ENCODE peak calls at places on chromosome 7, in ten cellular contexts. B, S, L, O, X, P, Z, I, E and C are unnamed samples.

GRCh38 chr7:27933691-27934565 is 194.0 kb downstream of the TAX1BP1 start:
- DNase-seq in E (peak), L (no peak), B (peak), X (no peak), Z (no peak), I (no peak), S (no peak), O (no peak), P (no peak), C (no peak)

GRCh38 chr7:28328161-28328560 is 84.2 kb upstream of the CREB5 start:
- DNase-seq in X (no peak), L (no peak), S (no peak), E (no peak), O (no peak), P (no peak), I (no peak), B (no peak), Z (no peak), C (no peak)

GRCh38 chr7:77433901-77434300 is 17.8 kb upstream of the GSAP start:
- DNase-seq in O (no peak), Z (no peak), S (no peak), P (no peak), E (no peak), X (no peak), B (no peak), I (no peak), L (no peak), C (no peak)

GRCh38 chr7:150941983-150942590 is 36.0 kb downstream of the KCNH2 start:
- DNase-seq in X (peak), P (no peak), S (no peak), L (no peak), E (no peak), O (peak), B (peak), I (no peak), Z (no peak), C (no peak)

GRCh38 chr7:47866120-47866519 is 82.1 kb downstream of the PKD1L1 start:
- DNase-seq in X (no peak), B (no peak), L (no peak), Z (peak), O (no peak), S (no peak), P (no peak), E (no peak), I (no peak), C (no peak)

GRCh38 chr7:84085147-84085546 is 109.4 kb downstream of the SEMA3A start:
- DNase-seq in L (no peak), S (no peak), I (no peak), B (no peak), O (no peak), E (no peak), X (no peak), P (no peak), Z (peak), C (no peak)

GRCh38 chr7:4682621-4683042 is 537 bp downstream of the FOXK1 start:
- DNase-seq in B (peak), I (no peak), Z (peak), X (peak), E (no peak), P (peak), L (no peak), O (peak), S (peak), C (no peak)

GRCh38 chr7:40884226-40884625 is 749.4 kb downstream of the SUGCT start:
- DNase-seq in B (no peak), E (no peak), Z (no peak), O (no peak), L (no peak), X (no peak), S (no peak), I (no peak), P (no peak), C (no peak)

GRCh38 chr7:156932006-156932405 is 17.5 kb upstream of the NOM1 start:
- DNase-seq in L (no peak), Z (no peak), E (no peak), P (peak), X (no peak), S (no peak), O (no peak), B (no peak), I (no peak), C (no peak)

GRCh38 chr7:110809832-110810231 is 281.1 kb upstream of the LRRN3 start:
- DNase-seq in O (no peak), P (no peak), L (no peak), E (no peak), B (no peak), X (no peak), Z (no peak), I (no peak), S (no peak), C (no peak)

GRCh38 chr7:134842901-134843300 is 63.5 kb downstream of the CALD1 start:
- DNase-seq in Z (no peak), B (no peak), I (no peak), P (no peak), S (no peak), X (no peak), L (no peak), O (no peak), E (no peak), C (no peak)

GRCh38 chr7:157941210-157941609 is 604.4 kb downstream of the DNAJB6 start:
- DNase-seq in X (no peak), I (no peak), L (no peak), E (no peak), P (no peak), S (no peak), B (no peak), Z (no peak), O (no peak), C (no peak)

GRCh38 chr7:157940497-157940896 is 603.7 kb downstream of the DNAJB6 start:
- DNase-seq in Z (no peak), E (no peak), O (no peak), L (no peak), X (no peak), I (no peak), P (no peak), S (no peak), B (no peak), C (no peak)

GRCh38 chr7:157936976-157937375 is 600.2 kb downstream of the DNAJB6 start:
- DNase-seq in P (no peak), S (no peak), E (no peak), Z (no peak), B (no peak), O (no peak), I (no peak), L (no peak), X (no peak), C (no peak)

GRCh38 chr7:157938211-157938610 is 601.4 kb downstream of the DNAJB6 start:
- DNase-seq in O (no peak), X (no peak), L (no peak), P (no peak), S (no peak), E (no peak), I (no peak), Z (no peak), B (no peak), C (no peak)

DNA sequence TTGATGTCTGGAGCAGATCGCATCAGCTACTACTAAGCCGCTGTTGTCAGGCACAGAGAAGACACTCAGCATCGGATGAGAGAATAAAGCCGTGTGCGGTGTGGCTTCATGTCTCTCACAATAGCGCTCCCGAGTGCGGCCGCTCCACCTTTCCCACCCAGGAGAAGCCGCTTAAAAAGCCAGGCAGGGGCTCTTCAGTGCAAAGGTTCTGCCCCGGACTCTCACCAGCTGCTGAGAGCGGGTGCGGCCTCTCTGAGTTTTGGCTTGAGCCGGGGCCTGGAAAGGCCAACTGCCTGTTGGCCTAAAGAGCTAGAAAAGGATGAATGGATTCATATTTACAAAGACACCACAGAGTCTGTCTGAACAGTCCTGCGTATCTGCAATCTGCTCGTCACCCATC is 600.6 kb downstream of the DNAJB6 start:
- DNase-seq in L (no peak), B (no peak), S (no peak), X (no peak), P (no peak), I (no peak), O (no peak), E (no peak), Z (no peak), C (no peak)
- TF ChIP-seq CTCF in L (no peak), B (no peak), S (no peak), X (no peak), P (no peak), I (no peak), O (no peak), E (no peak), Z (no peak), C (no peak)

DNA sequence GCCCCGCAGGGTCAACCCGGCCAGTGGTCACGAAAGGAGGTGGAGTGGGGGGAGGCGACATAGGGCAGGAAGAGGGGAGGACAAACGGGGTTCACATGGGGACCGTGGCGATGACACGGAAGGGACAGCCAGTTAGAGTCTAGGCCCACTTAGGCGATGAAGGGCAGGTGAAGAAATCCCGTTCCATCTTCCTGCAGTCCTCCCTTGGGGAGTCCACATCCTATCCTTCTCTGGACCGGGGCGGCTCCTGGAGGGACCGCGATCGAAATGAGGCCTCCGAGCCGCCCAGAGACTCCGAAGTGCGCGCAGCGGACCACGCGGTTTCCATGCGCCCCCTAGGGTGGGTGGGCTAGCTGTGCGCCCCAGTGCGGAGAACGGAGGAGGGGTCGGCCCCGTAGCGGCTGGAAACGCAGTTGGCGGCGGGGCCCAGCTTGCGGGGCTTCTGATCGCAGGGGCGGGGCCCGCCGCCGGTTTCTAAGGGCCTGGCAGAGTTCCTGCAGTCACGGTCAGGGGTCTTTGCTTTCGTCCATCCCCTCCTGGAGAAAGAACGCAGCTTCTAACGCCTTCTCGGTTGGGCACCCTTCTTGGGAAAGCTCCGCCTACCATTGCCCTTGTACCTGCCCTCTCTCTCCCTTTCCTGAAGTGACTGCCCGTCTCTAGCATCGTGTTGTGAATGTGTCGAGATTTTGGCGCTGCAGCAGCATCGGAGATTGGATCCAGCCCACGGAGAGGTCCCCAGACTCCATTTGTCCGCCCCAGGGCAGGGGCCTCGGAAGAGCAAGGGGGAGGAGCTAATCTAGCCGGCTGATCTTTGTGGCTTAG is 17.9 kb upstream of the TMEM225B start:
- DNase-seq in I (no peak), E (peak), L (peak), P (no peak), O (peak), X (peak), Z (peak), S (peak), B (peak), C (no peak)
- TF ChIP-seq CTCF in I (peak), E (peak), L (peak), P (peak), O (peak), X (peak), Z (peak), S (peak), B (no peak), C (peak)

DNA sequence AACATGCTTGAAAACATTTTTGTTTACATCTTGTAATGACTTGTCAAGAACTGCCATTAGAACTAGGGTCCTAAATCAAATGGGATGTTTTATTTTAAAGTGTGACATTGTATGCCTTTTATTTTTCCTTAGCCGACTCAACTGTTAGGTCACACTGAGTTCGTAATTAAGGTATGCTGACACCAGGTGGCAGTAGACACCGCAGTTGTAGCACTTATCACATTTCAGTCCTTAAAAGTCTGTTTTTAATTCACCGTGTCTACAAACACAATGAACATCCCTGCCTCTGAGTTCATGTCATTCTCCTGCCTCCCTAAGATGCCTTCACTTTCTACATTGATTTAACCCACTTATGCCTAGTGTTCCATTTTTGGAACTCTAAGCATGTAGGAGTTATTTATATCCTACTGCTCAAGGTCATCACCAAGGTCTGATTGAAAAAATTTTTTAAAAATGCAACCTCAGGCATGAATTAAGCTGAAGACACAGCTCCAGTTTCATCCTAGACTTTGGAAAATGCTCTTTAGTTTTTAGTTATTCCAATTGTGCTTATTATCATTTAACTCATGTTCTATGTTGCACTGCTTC is 186.1 kb downstream of the BMPER start:
- DNase-seq in S (peak), L (no peak), O (peak), I (no peak), E (peak), X (peak), Z (peak), P (peak), B (peak), C (no peak)
- TF ChIP-seq CTCF in S (peak), L (peak), O (peak), I (no peak), E (peak), X (peak), Z (peak), P (peak), B (peak), C (peak)

GRCh38 chr7:111853231-111853990 is 291.1 kb upstream of the IMMP2L start:
- DNase-seq in X (no peak), P (no peak), E (peak), S (no peak), B (peak), Z (no peak), I (no peak), O (peak), L (no peak), C (no peak)
- TF ChIP-seq CTCF in X (no peak), P (no peak), E (peak), S (no peak), B (peak), Z (peak), I (no peak), O (peak), L (no peak), C (peak)

DNA sequence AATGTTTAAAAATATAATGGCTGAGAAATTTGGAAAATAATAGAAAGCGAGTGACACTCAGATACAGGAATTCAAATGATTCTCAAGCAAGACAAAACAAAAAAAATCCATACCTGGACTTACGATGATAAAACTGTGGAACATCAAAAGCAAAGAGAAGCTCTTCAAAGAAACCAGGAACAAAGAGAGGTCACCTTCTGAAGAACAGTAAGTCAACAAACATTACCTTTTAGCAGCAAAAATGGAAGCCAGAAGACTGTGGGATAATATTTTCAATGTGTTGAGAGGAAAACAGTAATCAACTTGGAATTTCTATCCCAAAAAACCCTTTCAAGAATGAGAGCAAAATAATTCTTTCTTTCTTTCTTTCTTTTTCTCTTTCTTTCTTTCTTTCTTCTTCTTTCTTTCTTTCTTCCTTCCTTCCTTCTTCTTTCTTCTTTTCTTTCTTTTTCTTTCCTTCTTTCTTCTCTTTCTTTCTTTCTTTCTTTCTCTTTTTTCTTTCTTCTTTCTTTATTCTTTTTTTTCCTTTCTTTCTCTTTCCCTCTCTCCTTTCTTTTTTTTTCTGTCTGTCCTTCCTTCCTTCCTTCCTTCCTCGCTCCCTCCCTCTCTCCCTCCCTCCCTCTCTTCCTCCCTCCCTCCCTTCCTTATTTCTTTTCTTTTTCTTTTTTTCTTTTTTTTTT is 1.8 kb upstream of the CPA5 start:
- DNase-seq in O (no peak), I (no peak), E (no peak), L (no peak), X (no peak), P (no peak), B (no peak), S (no peak), Z (no peak), C (no peak)
- TF ChIP-seq CTCF in O (no peak), I (no peak), E (no peak), L (no peak), X (no peak), P (no peak), B (no peak), S (no peak), Z (no peak), C (no peak)

DNA sequence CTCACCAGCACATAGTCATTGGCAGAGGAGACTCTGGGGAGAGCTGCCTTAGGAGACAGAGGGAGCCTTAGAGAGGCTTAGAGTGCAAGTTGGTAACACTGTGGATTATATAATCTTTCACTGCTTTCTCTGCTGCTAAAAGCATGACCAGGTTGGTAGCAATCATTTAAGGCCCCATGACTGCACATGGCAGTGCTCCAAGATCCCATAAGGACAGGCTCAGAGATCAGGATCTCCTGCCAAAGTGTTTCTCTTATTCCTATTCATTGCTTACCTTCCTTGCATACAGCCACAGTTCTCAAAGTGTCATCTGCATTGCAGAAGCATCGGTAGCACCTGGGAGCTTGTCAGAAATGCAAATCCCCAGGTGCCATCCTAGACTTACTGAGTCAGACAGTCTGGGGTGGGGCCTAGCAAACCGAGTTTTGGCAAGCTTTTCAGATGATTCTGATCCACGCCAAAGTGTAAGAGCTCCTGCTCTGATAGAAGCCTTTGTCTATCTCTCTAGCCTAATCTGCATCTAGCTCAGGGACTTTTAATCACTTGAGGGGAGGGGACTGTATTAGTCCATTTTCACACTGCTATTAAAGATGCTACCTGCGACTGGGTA is 489.0 kb upstream of the AUTS2 start:
- DNase-seq in B (no peak), Z (no peak), E (no peak), I (no peak), P (no peak), S (no peak), L (no peak), O (no peak), X (no peak), C (no peak)
- TF ChIP-seq CTCF in B (no peak), Z (no peak), E (no peak), I (no peak), P (no peak), S (no peak), L (no peak), O (no peak), X (no peak), C (no peak)

DNA sequence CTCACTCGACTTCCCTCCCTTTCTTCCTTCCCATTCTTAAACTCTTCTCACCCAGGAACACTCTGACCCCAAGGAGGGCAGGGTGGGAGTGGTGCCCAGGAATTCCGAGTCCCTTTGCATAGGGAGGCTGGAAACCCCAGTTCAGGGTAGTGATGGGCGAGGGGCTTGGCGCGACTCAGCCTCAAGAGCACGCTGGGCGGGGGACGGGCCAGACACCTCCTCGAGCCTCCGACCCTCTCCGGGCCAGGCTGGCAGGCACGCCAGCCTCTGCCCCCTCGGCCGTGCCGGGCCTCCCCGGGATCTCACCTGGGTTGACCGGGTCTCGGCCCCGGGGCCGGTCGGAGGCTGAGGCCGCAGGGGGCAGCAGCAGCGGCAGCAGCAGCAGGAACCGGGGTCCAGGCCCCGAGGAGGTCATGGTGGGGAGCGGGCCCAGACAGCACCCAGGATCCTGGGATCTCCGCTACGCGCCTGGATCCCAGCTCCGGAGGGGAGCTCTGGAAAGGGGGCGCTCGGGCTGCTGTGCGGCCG is 457 bp downstream of the PLOD3 start:
- DNase-seq in I (no peak), L (no peak), B (no peak), X (no peak), S (peak), Z (no peak), O (no peak), E (peak), P (no peak), C (no peak)
- TF ChIP-seq CTCF in I (no peak), L (no peak), B (peak), X (no peak), S (no peak), Z (no peak), O (peak), E (no peak), P (no peak), C (peak)

DNA sequence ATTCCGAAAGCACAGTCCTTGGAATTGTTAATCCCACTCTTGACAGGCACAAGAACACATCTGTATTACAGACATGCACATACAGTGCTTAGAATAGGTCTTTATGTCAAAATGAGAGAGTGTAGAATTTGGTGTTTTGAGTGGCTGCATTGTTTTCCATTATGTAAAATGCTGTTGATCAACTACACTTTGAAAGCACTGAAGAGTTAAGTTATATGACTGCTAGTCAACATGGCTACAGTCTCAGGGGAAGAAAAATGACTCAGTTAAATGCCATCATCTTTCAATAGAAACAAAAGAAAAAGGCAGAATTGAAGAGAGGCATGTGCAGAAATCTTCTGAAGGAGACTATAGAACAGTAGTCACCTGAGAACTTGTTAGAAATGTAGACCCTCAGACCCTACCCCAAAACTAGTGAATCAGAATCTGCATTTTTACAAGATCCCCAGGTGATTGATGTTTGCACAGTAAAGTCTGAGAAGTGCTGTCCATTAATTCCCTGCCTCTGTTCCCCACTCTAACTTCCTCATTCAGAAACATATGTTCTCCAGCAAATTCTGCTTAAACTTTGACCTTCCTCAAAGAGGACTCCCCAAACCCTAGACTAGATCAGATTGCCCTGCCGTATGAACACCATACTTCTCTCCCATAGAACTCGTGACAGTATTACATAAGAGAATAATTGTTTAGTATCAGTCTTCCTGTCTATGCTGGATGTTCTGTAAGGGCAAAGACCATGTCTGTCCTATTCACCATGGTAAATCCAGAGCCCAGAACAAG is 15.9 kb downstream of the SND1 start:
- DNase-seq in Z (peak), E (no peak), S (no peak), X (no peak), I (no peak), B (peak), L (no peak), O (no peak), P (no peak), C (no peak)
- TF ChIP-seq CTCF in Z (no peak), E (no peak), S (no peak), X (no peak), I (no peak), B (no peak), L (no peak), O (no peak), P (no peak), C (no peak)

GRCh38 chr7:46152671-46153070 is 231.6 kb upstream of the IGFBP3 start:
- DNase-seq in P (peak), L (no peak), O (peak), B (no peak), Z (no peak), X (no peak), I (no peak), E (no peak), S (no peak), C (no peak)
- TF ChIP-seq CTCF in P (no peak), L (no peak), O (no peak), B (no peak), Z (no peak), X (no peak), I (no peak), E (peak), S (no peak), C (no peak)